ENCODE peak calls at places on chromosomes 16 and 17, in ten cellular contexts. H is ascending aorta; E is keratinocyte; L is heart left ventricle; V is body of pancreas; T is naive thymus-derived CD4-positive, alpha-beta T cell; I is A549; C is AG04450; W is Caco-2; P is heart right ventricle. U is an unnamed sample.

GRCh38 chr16:85132456-85133289 is 20.4 kb upstream of the CIBAR2 start:
- DNase-seq in C (no peak), V (no peak), W (no peak), H (no peak), T (no peak), E (no peak), L (no peak), I (no peak), P (no peak), U (no peak)

GRCh38 chr16:56947604-56947995 is 14.2 kb upstream of the CETP start:
- DNase-seq in E (no peak), L (no peak), H (no peak), C (no peak), T (no peak), V (no peak), P (no peak), W (no peak), I (no peak), U (no peak)

GRCh38 chr17:41464682-41465081 is 2.5 kb downstream of the KRT32 start:
- DNase-seq in C (peak; percentile 39), E (peak; percentile 66), V (peak; percentile 49), I (peak; percentile 79), H (no peak), L (no peak), W (no peak), P (peak; percentile 37), T (no peak), U (no peak)

GRCh38 chr17:3954921-3955320 is 9.3 kb downstream of the ATP2A3 start:
- DNase-seq in V (no peak), L (no peak), E (no peak), P (no peak), H (no peak), C (no peak), T (no peak), I (no peak), W (no peak), U (no peak)

GRCh38 chr17:66531826-66532439 is 229.5 kb downstream of the PRKCA start:
- DNase-seq in I (no peak), E (no peak), P (no peak), C (no peak), V (no peak), L (no peak), H (no peak), W (no peak), T (no peak), U (no peak)

GRCh38 chr17:37410357-37410756 is 3.7 kb downstream of the TADA2A start:
- DNase-seq in T (no peak), W (no peak), I (no peak), H (no peak), P (no peak), C (no peak), V (no peak), L (no peak), E (no peak), U (no peak)

GRCh38 chr17:17127730-17128291 is 78.3 kb downstream of the PLD6 start:
- DNase-seq in H (no peak), L (peak; percentile 38), P (no peak), T (no peak), V (no peak), W (no peak), E (no peak), C (no peak), I (no peak), U (no peak)

GRCh38 chr16:29744541-29745101 is 1.2 kb downstream of the C16orf54 start:
- DNase-seq in T (peak; percentile 28), E (no peak), I (no peak), H (no peak), C (no peak), L (no peak), W (no peak), P (no peak), V (no peak), U (no peak)

GRCh38 chr16:1991135-1991551 is 1.4 kb downstream of the SYNGR3 start:
- DNase-seq in V (no peak), H (no peak), L (no peak), W (no peak), P (peak; percentile 24), T (no peak), E (no peak), I (no peak), C (no peak), U (no peak)

GRCh38 chr17:45294506-45294905 is 22.3 kb downstream of the MAP3K14 start:
- DNase-seq in C (peak; percentile 50), T (no peak), V (peak; percentile 85), H (peak; percentile 75), I (no peak), E (no peak), L (no peak), P (no peak), W (no peak), U (peak; percentile 79)

GRCh38 chr16:1917665-1918111 is 527 bp downstream of the HS3ST6 start:
- DNase-seq in C (no peak), E (no peak), V (no peak), L (no peak), W (no peak), I (no peak), T (no peak), H (no peak), P (no peak), U (no peak)

GRCh38 chr17:80455328-80455710 is 21.1 kb downstream of the NPTX1 start:
- DNase-seq in W (peak; percentile 74), V (peak; percentile 49), T (no peak), H (peak; percentile 76), C (no peak), E (no peak), I (peak; percentile 88), L (peak; percentile 77), P (peak; percentile 67), U (peak; percentile 81)

GRCh38 chr17:28997811-28998210 is 8.0 kb downstream of the SEZ6 start:
- DNase-seq in P (no peak), C (no peak), E (no peak), L (peak; percentile 33), V (no peak), W (no peak), H (no peak), T (no peak), I (no peak), U (no peak)

GRCh38 chr16:24685539-24686432 is 43.7 kb upstream of the TNRC6A start:
- DNase-seq in L (peak; percentile 62), C (no peak), E (no peak), I (peak; percentile 58), V (peak; percentile 76), P (peak; percentile 38), H (peak; percentile 88), T (no peak), W (peak; percentile 76), U (peak; percentile 67)

GRCh38 chr16:35651841-35652240 is 2192.4 kb downstream of the TP53TG3F start:
- DNase-seq in P (no peak), H (no peak), W (no peak), E (no peak), C (no peak), T (no peak), L (no peak), V (no peak), I (no peak), U (no peak)
- H3K9me3 ChIP-seq in P (peaks cover 17% of the 10 kb centered on the region), H (no peaks in the 10 kb centered on the region), W (no peaks in the 10 kb centered on the region), E (no peaks in the 10 kb centered on the region), C (no peaks in the 10 kb centered on the region), T (no peaks in the 10 kb centered on the region), L (no peaks in the 10 kb centered on the region), V (no peaks in the 10 kb centered on the region), I (no peaks in the 10 kb centered on the region), U (no peaks in the 10 kb centered on the region)

GRCh38 chr16:35305476-35305875 is 1846.1 kb downstream of the TP53TG3F start:
- DNase-seq in P (no peak), C (no peak), I (no peak), W (no peak), L (no peak), T (no peak), H (no peak), V (no peak), E (peak; percentile 97), U (no peak)
- H3K9me3 ChIP-seq in P (no peaks in the 10 kb centered on the region), C (peaks cover 17% of the 10 kb centered on the region), I (no peaks in the 10 kb centered on the region), W (no peaks in the 10 kb centered on the region), L (no peaks in the 10 kb centered on the region), T (no peaks in the 10 kb centered on the region), H (no peaks in the 10 kb centered on the region), V (no peaks in the 10 kb centered on the region), E (no peaks in the 10 kb centered on the region), U (no peaks in the 10 kb centered on the region)

DNA sequence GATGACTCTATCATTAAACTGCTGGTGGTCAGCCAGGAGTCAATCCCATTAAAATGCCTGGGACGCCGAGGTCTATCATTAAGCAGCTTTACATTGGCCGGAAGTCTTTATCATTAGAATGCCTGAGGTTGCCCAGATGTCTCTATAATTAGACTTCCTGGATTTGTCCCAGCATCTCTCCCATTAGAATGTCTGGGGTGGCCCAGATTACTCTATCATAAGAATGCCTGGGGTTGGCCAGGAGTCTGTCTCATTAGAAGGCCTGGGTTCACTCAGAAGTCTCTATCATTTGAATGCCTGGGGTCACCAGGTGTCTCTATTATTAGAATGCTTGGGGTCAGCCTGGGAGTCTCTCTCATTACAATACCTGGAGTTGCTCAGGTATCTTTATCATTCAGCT is 2227.2 kb downstream of the TP53TG3F start:
- DNase-seq in L (no peak), H (no peak), E (no peak), C (no peak), W (no peak), I (no peak), T (no peak), P (no peak), V (no peak), U (no peak)
- H3K9me3 ChIP-seq in L (no peaks in the 10 kb centered on the region), H (no peaks in the 10 kb centered on the region), E (no peaks in the 10 kb centered on the region), C (peaks cover 46% of the 10 kb centered on the region), W (no peaks in the 10 kb centered on the region), I (no peaks in the 10 kb centered on the region), T (no peaks in the 10 kb centered on the region), P (peaks cover 57% of the 10 kb centered on the region), V (no peaks in the 10 kb centered on the region), U (peaks cover 7% of the 10 kb centered on the region)

DNA sequence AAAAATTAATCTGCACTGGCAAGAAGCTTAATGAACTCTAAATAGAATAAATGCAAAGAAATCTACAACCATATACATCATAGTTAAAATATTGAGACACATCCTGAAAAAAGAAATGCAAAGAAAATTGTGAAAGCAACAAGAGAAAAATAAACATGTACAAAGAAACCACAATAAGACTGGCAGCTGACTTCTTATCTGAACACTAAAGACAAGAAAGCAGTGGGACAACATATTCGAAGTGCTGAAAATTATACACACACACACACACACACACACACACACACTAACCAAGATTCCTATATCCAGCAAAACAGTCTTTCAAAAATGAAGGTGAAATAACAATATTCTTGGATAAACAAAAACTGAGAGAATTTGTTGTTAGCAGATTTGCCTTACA is 366.5 kb upstream of the C16orf82 start:
- DNase-seq in H (no peak), P (no peak), C (no peak), L (no peak), W (no peak), E (no peak), T (no peak), I (no peak), V (no peak), U (no peak)
- H3K9me3 ChIP-seq in H (no peaks in the 10 kb centered on the region), P (peaks cover 13% of the 10 kb centered on the region), C (peaks cover 20% of the 10 kb centered on the region), L (no peaks in the 10 kb centered on the region), W (no peaks in the 10 kb centered on the region), E (peaks cover 3% of the 10 kb centered on the region), T (no peaks in the 10 kb centered on the region), I (no peaks in the 10 kb centered on the region), V (no peaks in the 10 kb centered on the region), U (no peaks in the 10 kb centered on the region)

U was measured in tibial artery.